ENCODE peak calls at places on chromosomes 12 and 14, in ten cellular contexts. One of them, this sample, is unnamed. For H3K27me3, the result is how much of the 10 kb centered on the place peaks cover.

GRCh38 chr12:48514728-48515127 is 10.7 kb upstream of the OR8S1 start:
- DNase-seq in adipocyte: no peak
- DNase-seq in endodermal cell: no peak
- DNase-seq in adrenal gland: no peak
- DNase-seq in cardiac muscle cell: no peak
- DNase-seq in fibroblast of lung: no peak
- DNase-seq in Panc1: no peak
- DNase-seq in kidney epithelial cell: no peak
- DNase-seq in breast epithelium: no peak
- DNase-seq in mesenchymal stem cell: no peak
- DNase-seq in this sample: no peak

GRCh38 chr12:57842342-57843294 is 3.9 kb downstream of the CTDSP2 start:
- DNase-seq in adipocyte: peak
- DNase-seq in endodermal cell: peak
- DNase-seq in adrenal gland: no peak
- DNase-seq in cardiac muscle cell: peak
- DNase-seq in fibroblast of lung: no peak
- DNase-seq in Panc1: no peak
- DNase-seq in kidney epithelial cell: no peak
- DNase-seq in breast epithelium: no peak
- DNase-seq in mesenchymal stem cell: no peak
- DNase-seq in this sample: no peak

GRCh38 chr12:29700761-29701481 is 82.8 kb downstream of the TMTC1 start:
- DNase-seq in adipocyte: no peak
- DNase-seq in endodermal cell: no peak
- DNase-seq in adrenal gland: no peak
- DNase-seq in cardiac muscle cell: no peak
- DNase-seq in fibroblast of lung: no peak
- DNase-seq in Panc1: no peak
- DNase-seq in kidney epithelial cell: no peak
- DNase-seq in breast epithelium: no peak
- DNase-seq in mesenchymal stem cell: no peak
- DNase-seq in this sample: no peak

GRCh38 chr12:12734054-12734453 is 16.9 kb downstream of the CDKN1B start:
- DNase-seq in adipocyte: peak
- DNase-seq in endodermal cell: peak
- DNase-seq in adrenal gland: no peak
- DNase-seq in cardiac muscle cell: peak
- DNase-seq in fibroblast of lung: peak
- DNase-seq in Panc1: no peak
- DNase-seq in kidney epithelial cell: no peak
- DNase-seq in breast epithelium: no peak
- DNase-seq in mesenchymal stem cell: peak
- DNase-seq in this sample: no peak

GRCh38 chr12:70365648-70366518 is at the start of gene KCNMB4:
- DNase-seq in adipocyte: peak
- DNase-seq in endodermal cell: peak
- DNase-seq in adrenal gland: peak
- DNase-seq in cardiac muscle cell: peak
- DNase-seq in fibroblast of lung: peak
- DNase-seq in Panc1: no peak
- DNase-seq in kidney epithelial cell: no peak
- DNase-seq in breast epithelium: no peak
- DNase-seq in mesenchymal stem cell: peak
- DNase-seq in this sample: peak

GRCh38 chr14:89720076-89720687 is 234.3 kb downstream of the EFCAB11 start:
- DNase-seq in adipocyte: no peak
- DNase-seq in endodermal cell: no peak
- DNase-seq in adrenal gland: no peak
- DNase-seq in cardiac muscle cell: no peak
- DNase-seq in fibroblast of lung: no peak
- DNase-seq in Panc1: no peak
- DNase-seq in kidney epithelial cell: no peak
- DNase-seq in breast epithelium: no peak
- DNase-seq in mesenchymal stem cell: no peak
- DNase-seq in this sample: no peak

GRCh38 chr14:92726135-92726932 is 22.1 kb downstream of the LGMN start:
- DNase-seq in adipocyte: peak
- DNase-seq in endodermal cell: no peak
- DNase-seq in adrenal gland: peak
- DNase-seq in cardiac muscle cell: peak
- DNase-seq in fibroblast of lung: peak
- DNase-seq in Panc1: no peak
- DNase-seq in kidney epithelial cell: peak
- DNase-seq in breast epithelium: peak
- DNase-seq in mesenchymal stem cell: peak
- DNase-seq in this sample: peak

GRCh38 chr14:31993521-31993941 is 83.6 kb upstream of the ARHGAP5 start:
- DNase-seq in adipocyte: no peak
- DNase-seq in endodermal cell: no peak
- DNase-seq in adrenal gland: no peak
- DNase-seq in cardiac muscle cell: peak
- DNase-seq in fibroblast of lung: no peak
- DNase-seq in Panc1: no peak
- DNase-seq in kidney epithelial cell: peak
- DNase-seq in breast epithelium: no peak
- DNase-seq in mesenchymal stem cell: peak
- DNase-seq in this sample: no peak

GRCh38 chr12:97944576-97944975 is 482.0 kb downstream of the RMST start:
- DNase-seq in adipocyte: no peak
- DNase-seq in endodermal cell: no peak
- DNase-seq in adrenal gland: no peak
- DNase-seq in cardiac muscle cell: no peak
- DNase-seq in fibroblast of lung: no peak
- DNase-seq in Panc1: no peak
- DNase-seq in kidney epithelial cell: no peak
- DNase-seq in breast epithelium: no peak
- DNase-seq in mesenchymal stem cell: no peak
- DNase-seq in this sample: no peak

GRCh38 chr14:95885866-95886265 is 9.2 kb downstream of the TUNAR start:
- DNase-seq in adipocyte: no peak
- DNase-seq in endodermal cell: peak
- DNase-seq in adrenal gland: no peak
- DNase-seq in cardiac muscle cell: no peak
- DNase-seq in fibroblast of lung: no peak
- DNase-seq in Panc1: no peak
- DNase-seq in kidney epithelial cell: no peak
- DNase-seq in breast epithelium: no peak
- DNase-seq in mesenchymal stem cell: no peak
- DNase-seq in this sample: no peak

GRCh38 chr12:109534456-109534855 is 38.8 kb downstream of the MMAB start:
- DNase-seq in adipocyte: no peak
- DNase-seq in endodermal cell: no peak
- DNase-seq in adrenal gland: no peak
- DNase-seq in cardiac muscle cell: no peak
- DNase-seq in fibroblast of lung: no peak
- DNase-seq in Panc1: no peak
- DNase-seq in kidney epithelial cell: no peak
- DNase-seq in breast epithelium: no peak
- DNase-seq in mesenchymal stem cell: no peak
- DNase-seq in this sample: no peak
- H3K27me3 ChIP-seq in adipocyte: under half
- H3K27me3 ChIP-seq in endodermal cell: under half
- H3K27me3 ChIP-seq in adrenal gland: under half
- H3K27me3 ChIP-seq in cardiac muscle cell: under half
- H3K27me3 ChIP-seq in fibroblast of lung: under half
- H3K27me3 ChIP-seq in Panc1: under half
- H3K27me3 ChIP-seq in kidney epithelial cell: under half
- H3K27me3 ChIP-seq in breast epithelium: under half
- H3K27me3 ChIP-seq in mesenchymal stem cell: under half
- H3K27me3 ChIP-seq in this sample: under half

GRCh38 chr14:60639677-60640076 is 9.6 kb downstream of the SIX1 start:
- DNase-seq in adipocyte: no peak
- DNase-seq in endodermal cell: no peak
- DNase-seq in adrenal gland: no peak
- DNase-seq in cardiac muscle cell: no peak
- DNase-seq in fibroblast of lung: no peak
- DNase-seq in Panc1: no peak
- DNase-seq in kidney epithelial cell: no peak
- DNase-seq in breast epithelium: no peak
- DNase-seq in mesenchymal stem cell: no peak
- DNase-seq in this sample: no peak

GRCh38 chr14:60641722-60642269 is 7.5 kb downstream of the SIX1 start:
- DNase-seq in adipocyte: no peak
- DNase-seq in endodermal cell: no peak
- DNase-seq in adrenal gland: no peak
- DNase-seq in cardiac muscle cell: no peak
- DNase-seq in fibroblast of lung: no peak
- DNase-seq in Panc1: no peak
- DNase-seq in kidney epithelial cell: no peak
- DNase-seq in breast epithelium: no peak
- DNase-seq in mesenchymal stem cell: no peak
- DNase-seq in this sample: no peak

GRCh38 chr14:60642270-60642789 is 6.9 kb downstream of the SIX1 start:
- DNase-seq in adipocyte: no peak
- DNase-seq in endodermal cell: peak
- DNase-seq in adrenal gland: no peak
- DNase-seq in cardiac muscle cell: no peak
- DNase-seq in fibroblast of lung: peak
- DNase-seq in Panc1: no peak
- DNase-seq in kidney epithelial cell: no peak
- DNase-seq in breast epithelium: no peak
- DNase-seq in mesenchymal stem cell: no peak
- DNase-seq in this sample: no peak

GRCh38 chr14:60642790-60643397 is 6.4 kb downstream of the SIX1 start:
- DNase-seq in adipocyte: no peak
- DNase-seq in endodermal cell: peak
- DNase-seq in adrenal gland: no peak
- DNase-seq in cardiac muscle cell: no peak
- DNase-seq in fibroblast of lung: no peak
- DNase-seq in Panc1: no peak
- DNase-seq in kidney epithelial cell: no peak
- DNase-seq in breast epithelium: no peak
- DNase-seq in mesenchymal stem cell: no peak
- DNase-seq in this sample: no peak

GRCh38 chr14:60640859-60641721 is 8.2 kb downstream of the SIX1 start:
- DNase-seq in adipocyte: no peak
- DNase-seq in endodermal cell: peak
- DNase-seq in adrenal gland: no peak
- DNase-seq in cardiac muscle cell: no peak
- DNase-seq in fibroblast of lung: no peak
- DNase-seq in Panc1: no peak
- DNase-seq in kidney epithelial cell: no peak
- DNase-seq in breast epithelium: no peak
- DNase-seq in mesenchymal stem cell: no peak
- DNase-seq in this sample: no peak
- H3K27me3 ChIP-seq in adipocyte: under half
- H3K27me3 ChIP-seq in endodermal cell: half or more
- H3K27me3 ChIP-seq in adrenal gland: half or more
- H3K27me3 ChIP-seq in cardiac muscle cell: half or more
- H3K27me3 ChIP-seq in fibroblast of lung: under half
- H3K27me3 ChIP-seq in Panc1: under half
- H3K27me3 ChIP-seq in kidney epithelial cell: under half
- H3K27me3 ChIP-seq in breast epithelium: under half
- H3K27me3 ChIP-seq in mesenchymal stem cell: under half
- H3K27me3 ChIP-seq in this sample: half or more

GRCh38 chr14:97712471-97712870 is 915.3 kb downstream of the VRK1 start:
- DNase-seq in adipocyte: no peak
- DNase-seq in endodermal cell: no peak
- DNase-seq in adrenal gland: no peak
- DNase-seq in cardiac muscle cell: no peak
- DNase-seq in fibroblast of lung: no peak
- DNase-seq in Panc1: no peak
- DNase-seq in kidney epithelial cell: no peak
- DNase-seq in breast epithelium: no peak
- DNase-seq in mesenchymal stem cell: no peak
- DNase-seq in this sample: no peak

GRCh38 chr14:97710726-97711125 is 913.5 kb downstream of the VRK1 start:
- DNase-seq in adipocyte: no peak
- DNase-seq in endodermal cell: no peak
- DNase-seq in adrenal gland: no peak
- DNase-seq in cardiac muscle cell: no peak
- DNase-seq in fibroblast of lung: no peak
- DNase-seq in Panc1: no peak
- DNase-seq in kidney epithelial cell: no peak
- DNase-seq in breast epithelium: no peak
- DNase-seq in mesenchymal stem cell: no peak
- DNase-seq in this sample: no peak

GRCh38 chr14:97707603-97708002 is 910.4 kb downstream of the VRK1 start:
- DNase-seq in adipocyte: no peak
- DNase-seq in endodermal cell: peak
- DNase-seq in adrenal gland: no peak
- DNase-seq in cardiac muscle cell: no peak
- DNase-seq in fibroblast of lung: no peak
- DNase-seq in Panc1: no peak
- DNase-seq in kidney epithelial cell: no peak
- DNase-seq in breast epithelium: no peak
- DNase-seq in mesenchymal stem cell: no peak
- DNase-seq in this sample: no peak

GRCh38 chr14:97706814-97707213 is 909.6 kb downstream of the VRK1 start:
- DNase-seq in adipocyte: no peak
- DNase-seq in endodermal cell: no peak
- DNase-seq in adrenal gland: no peak
- DNase-seq in cardiac muscle cell: no peak
- DNase-seq in fibroblast of lung: no peak
- DNase-seq in Panc1: no peak
- DNase-seq in kidney epithelial cell: no peak
- DNase-seq in breast epithelium: no peak
- DNase-seq in mesenchymal stem cell: no peak
- DNase-seq in this sample: no peak

DNA sequence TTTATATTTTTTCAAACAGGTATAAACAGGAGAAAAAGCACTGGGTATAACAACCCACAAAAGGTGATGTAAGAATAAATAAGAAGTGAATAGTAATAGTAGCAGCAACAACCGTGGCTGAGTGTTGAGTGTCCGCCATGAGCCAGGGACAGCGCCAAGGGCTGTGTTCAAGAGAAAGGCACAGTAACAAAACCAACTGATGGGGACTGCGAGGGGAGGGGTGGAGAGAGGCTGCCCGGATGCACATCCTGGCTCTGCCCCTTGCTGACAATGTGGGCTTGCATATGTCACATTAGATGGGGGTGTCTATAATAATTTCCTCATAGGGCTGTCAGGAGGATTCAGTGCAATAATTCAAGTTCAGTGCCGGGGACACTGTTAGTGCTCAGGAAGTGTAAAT is 912.4 kb downstream of the VRK1 start:
- DNase-seq in adipocyte: no peak
- DNase-seq in endodermal cell: no peak
- DNase-seq in adrenal gland: no peak
- DNase-seq in cardiac muscle cell: no peak
- DNase-seq in fibroblast of lung: no peak
- DNase-seq in Panc1: no peak
- DNase-seq in kidney epithelial cell: no peak
- DNase-seq in breast epithelium: no peak
- DNase-seq in mesenchymal stem cell: no peak
- DNase-seq in this sample: no peak
- H3K27me3 ChIP-seq in adipocyte: under half
- H3K27me3 ChIP-seq in endodermal cell: under half
- H3K27me3 ChIP-seq in adrenal gland: under half
- H3K27me3 ChIP-seq in cardiac muscle cell: under half
- H3K27me3 ChIP-seq in fibroblast of lung: under half
- H3K27me3 ChIP-seq in Panc1: under half
- H3K27me3 ChIP-seq in kidney epithelial cell: under half
- H3K27me3 ChIP-seq in breast epithelium: under half
- H3K27me3 ChIP-seq in mesenchymal stem cell: under half
- H3K27me3 ChIP-seq in this sample: under half

DNA sequence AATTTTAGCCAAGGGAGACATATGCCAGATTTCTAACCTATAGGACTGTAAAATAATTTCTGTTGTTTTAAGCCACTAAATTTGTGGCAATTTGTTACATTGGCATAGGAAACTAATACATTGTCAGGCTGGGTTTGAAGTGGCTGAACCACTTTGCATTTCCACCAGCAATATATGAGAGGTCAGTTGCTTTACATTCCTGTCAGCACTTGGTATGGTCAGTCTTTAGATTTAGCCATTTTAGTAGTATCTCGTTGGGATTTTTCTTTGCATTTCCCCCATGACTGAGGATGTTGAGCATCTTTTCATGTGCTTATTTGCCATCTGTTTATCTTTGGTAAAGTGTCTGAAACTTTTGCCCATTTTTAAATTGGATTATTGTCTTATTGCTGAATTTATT is 3.9 kb downstream of the PALS1 start:
- DNase-seq in adipocyte: no peak
- DNase-seq in endodermal cell: no peak
- DNase-seq in adrenal gland: no peak
- DNase-seq in cardiac muscle cell: no peak
- DNase-seq in fibroblast of lung: no peak
- DNase-seq in Panc1: no peak
- DNase-seq in kidney epithelial cell: no peak
- DNase-seq in breast epithelium: no peak
- DNase-seq in mesenchymal stem cell: no peak
- DNase-seq in this sample: no peak
- H3K27me3 ChIP-seq in adipocyte: under half
- H3K27me3 ChIP-seq in endodermal cell: under half
- H3K27me3 ChIP-seq in adrenal gland: under half
- H3K27me3 ChIP-seq in cardiac muscle cell: under half
- H3K27me3 ChIP-seq in fibroblast of lung: under half
- H3K27me3 ChIP-seq in Panc1: under half
- H3K27me3 ChIP-seq in kidney epithelial cell: under half
- H3K27me3 ChIP-seq in breast epithelium: under half
- H3K27me3 ChIP-seq in mesenchymal stem cell: under half
- H3K27me3 ChIP-seq in this sample: under half

This sample was measured in trophoblast cell.